ENCODE peak calls at places on chromosomes 3 and 15, in six cellular contexts. E, B, Z, L, G and W are unnamed samples.
A peak's percentile ranks its signal among the peaks of the same experiment; 100 is the strongest.

GRCh38 chr3:177935008-177935407 is 601.2 kb upstream of the KCNMB2 start:
- DNase-seq in E (no peak), B (no peak), Z (no peak), L (no peak), G (no peak), W (no peak)

GRCh38 chr3:133097214-133097613 is 59.0 kb downstream of the TMEM108 start:
- DNase-seq in E (no peak), B (peak; percentile 31), Z (no peak), L (no peak), G (no peak), W (no peak)

GRCh38 chr15:74594455-74594854 is 21.2 kb upstream of the CLK3 start:
- DNase-seq in E (no peak), B (no peak), Z (no peak), L (no peak), G (no peak), W (no peak)

GRCh38 chr3:195596648-195597628 is 13.2 kb upstream of the APOD start:
- DNase-seq in E (no peak), B (no peak), Z (no peak), L (no peak), G (no peak), W (peak; percentile 27)

GRCh38 chr15:82108489-82109078 is 62.8 kb upstream of the MEX3B start:
- DNase-seq in E (peak; percentile 5), B (peak; percentile 70), Z (peak; percentile 36), L (no peak), G (peak; percentile 89), W (no peak)

GRCh38 chr3:190446492-190447301 is 3.0 kb downstream of the TMEM207 start:
- DNase-seq in E (no peak), B (peak; percentile 29), Z (no peak), L (no peak), G (no peak), W (no peak)

GRCh38 chr15:58203537-58203936 is 65.4 kb downstream of the AQP9 start:
- DNase-seq in E (no peak), B (peak; percentile 95), Z (no peak), L (peak; percentile 99), G (no peak), W (peak; percentile 95)

GRCh38 chr15:68564173-68564572 is 14.6 kb upstream of the CORO2B start:
- DNase-seq in E (no peak), B (no peak), Z (no peak), L (no peak), G (no peak), W (no peak)

GRCh38 chr15:72229947-72230196 is 1.1 kb downstream of the PKM start:
- DNase-seq in E (no peak), B (no peak), Z (no peak), L (no peak), G (no peak), W (no peak)

GRCh38 chr15:57031605-57032004 is 113.2 kb downstream of the TCF12 start:
- DNase-seq in E (peak; percentile 81), B (peak; percentile 67), Z (peak; percentile 9), L (no peak), G (peak; percentile 5), W (peak; percentile 24)

GRCh38 chr3:197302696-197303341 is 4.4 kb upstream of the DLG1 start:
- DNase-seq in E (no peak), B (peak; percentile 88), Z (no peak), L (no peak), G (no peak), W (no peak)

GRCh38 chr3:52444860-52445793 is at the start of gene SEMA3G:
- DNase-seq in E (no peak), B (peak; percentile 45), Z (peak; percentile 72), L (no peak), G (peak; percentile 77), W (no peak)